ENCODE peak calls at places on chromosomes 7 and 10, in six cellular contexts. S is A549, X is GM12878, G is suprapubic skin, Y is transverse colon, W is ovary. H is an unnamed sample.

GRCh38 chr10:62079885-62080559 is 178.5 kb downstream of the ARID5B start:
- DNase-seq in S (no peak), W (no peak), Y (no peak), G (no peak), X (peak; percentile 69), H (no peak)

GRCh38 chr7:44694326-44694725 is 54.3 kb upstream of the ZMIZ2 start:
- DNase-seq in W (no peak), Y (no peak), S (no peak), G (peak; percentile 31), X (no peak), H (no peak)

GRCh38 chr7:91347288-91347687 is 83.1 kb downstream of the FZD1 start:
- DNase-seq in S (no peak), Y (no peak), W (no peak), G (no peak), X (no peak), H (no peak)

GRCh38 chr10:21372651-21373410 is 152.7 kb downstream of the SKIDA1 start:
- DNase-seq in S (peak; percentile 82), Y (peak; percentile 58), W (peak; percentile 63), G (no peak), X (peak; percentile 50), H (no peak)

GRCh38 chr10:52442576-52442975 is 128.5 kb downstream of the DKK1 start:
- DNase-seq in X (no peak), Y (no peak), G (no peak), S (no peak), W (no peak), H (no peak)

GRCh38 chr7:25549315-25549933 is 321.1 kb upstream of the NPVF start:
- DNase-seq in W (no peak), X (no peak), G (no peak), Y (no peak), S (no peak), H (no peak)

GRCh38 chr10:43045246-43045621 is 31.6 kb upstream of the RET start:
- DNase-seq in W (peak; percentile 4), G (peak; percentile 60), X (no peak), Y (no peak), S (no peak), H (no peak)

GRCh38 chr10:13162013-13162364 is 631 bp downstream of the MCM10 start:
- DNase-seq in S (peak; percentile 20), G (no peak), W (no peak), X (no peak), Y (no peak), H (no peak)

GRCh38 chr10:44253769-44254462 is 131.0 kb downstream of the CXCL12 start:
- DNase-seq in W (peak; percentile 52), Y (no peak), S (peak; percentile 8), X (no peak), G (no peak), H (no peak)

GRCh38 chr7:20513897-20514296 is 101.6 kb upstream of the ABCB5 start:
- DNase-seq in G (no peak), W (no peak), S (no peak), Y (no peak), X (no peak), H (no peak)

GRCh38 chr7:130903358-130903974 is 169.5 kb upstream of the KLF14 start:
- DNase-seq in Y (no peak), G (no peak), W (no peak), S (no peak), X (no peak), H (no peak)

GRCh38 chr7:43112941-43113621 is 634 bp downstream of the HECW1 start:
- DNase-seq in W (peak; percentile 65), Y (no peak), G (peak; percentile 59), S (peak; percentile 19), X (no peak), H (no peak)

GRCh38 chr10:43220971-43221418 is 45.9 kb downstream of the RASGEF1A start:
- DNase-seq in Y (peak; percentile 5), S (no peak), W (no peak), G (peak; percentile 34), X (peak; percentile 46), H (no peak)

GRCh38 chr7:29606830-29607229 is 43.2 kb downstream of the PRR15 start:
- DNase-seq in Y (no peak), S (no peak), G (no peak), X (no peak), W (no peak), H (no peak)

GRCh38 chr7:4833691-4834600 is 27.9 kb downstream of the PAPOLB start:
- DNase-seq in W (no peak), G (no peak), Y (no peak), S (no peak), X (no peak), H (no peak)

GRCh38 chr7:107742678-107743566 is 1.0 kb upstream of the CBLL1 start:
- DNase-seq in W (no peak), S (peak; percentile 51), Y (peak; percentile 63), X (peak; percentile 56), G (peak; percentile 76), H (peak; percentile 57)

GRCh38 chr10:4242561-4243035 is 457.6 kb upstream of the KLF6 start:
- DNase-seq in Y (no peak), W (no peak), G (no peak), X (no peak), S (no peak), H (no peak)

GRCh38 chr7:25807212-25807611 is 344.8 kb upstream of the NFE2L3 start:
- DNase-seq in W (no peak), S (no peak), X (no peak), G (no peak), Y (no peak), H (no peak)

GRCh38 chr10:114577133-114577532 is 80.9 kb downstream of the ABLIM1 start:
- DNase-seq in X (no peak), S (no peak), Y (no peak), W (no peak), G (no peak), H (no peak)

GRCh38 chr10:34696423-34696822 is 118.7 kb downstream of the PARD3 start:
- DNase-seq in S (peak; percentile 50), W (no peak), X (no peak), Y (no peak), G (no peak), H (no peak)

GRCh38 chr10:75417522-75417927 is 13.9 kb upstream of the LRMDA start:
- DNase-seq in S (no peak), G (no peak), Y (no peak), X (no peak), W (no peak), H (no peak)

GRCh38 chr7:16817536-16817935 is 12.7 kb upstream of the AGR2 start:
- DNase-seq in X (no peak), Y (no peak), G (no peak), W (no peak), S (peak; percentile 37), H (no peak)

GRCh38 chr7:123208793-123209192 is 9.0 kb upstream of the SLC13A1 start:
- DNase-seq in S (no peak), X (no peak), G (no peak), W (no peak), Y (no peak), H (no peak)

DNA sequence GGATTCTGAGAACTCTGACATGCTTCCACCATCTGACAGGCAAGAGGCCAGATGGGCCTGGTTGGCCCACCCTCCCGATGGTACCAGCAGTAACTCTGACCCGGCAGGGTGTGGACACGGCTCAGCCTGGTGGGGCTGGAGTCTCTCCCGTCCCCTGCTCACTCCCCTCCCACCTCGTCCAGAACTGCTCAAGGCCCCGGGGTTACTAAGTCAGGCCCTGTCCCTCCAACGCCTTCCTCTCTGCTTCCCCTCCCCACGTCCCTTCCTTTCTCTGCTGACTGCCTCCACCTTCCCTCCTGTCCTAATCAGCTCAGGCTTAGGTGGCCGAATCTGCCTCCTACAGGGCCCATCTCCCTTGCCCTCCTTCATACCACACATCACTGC is 12.5 kb downstream of the CALML5 start:
- DNase-seq in G (no peak), X (no peak), W (no peak), S (no peak), Y (no peak), H (no peak)
- H3K27ac ChIP-seq in G (peak overlapping the region; percentile 42), X (no peak overlapping the region), W (no peak overlapping the region), S (no peak overlapping the region), Y (peak overlapping the region; percentile 91), H (no peak overlapping the region)

GRCh38 chr7:111192614-111193053 is 101.7 kb downstream of the LRRN3 start:
- DNase-seq in X (no peak), Y (no peak), W (no peak), G (no peak), S (no peak), H (no peak)

GRCh38 chr7:111196655-111197054 is 105.7 kb downstream of the LRRN3 start:
- DNase-seq in W (no peak), X (no peak), G (no peak), S (no peak), Y (no peak), H (no peak)

GRCh38 chr7:111199643-111200042 is 108.7 kb downstream of the LRRN3 start:
- DNase-seq in G (no peak), S (no peak), W (no peak), Y (no peak), X (no peak), H (no peak)

GRCh38 chr7:111202321-111202720 is 111.4 kb downstream of the LRRN3 start:
- DNase-seq in X (no peak), Y (no peak), S (no peak), W (no peak), G (no peak), H (no peak)

DNA sequence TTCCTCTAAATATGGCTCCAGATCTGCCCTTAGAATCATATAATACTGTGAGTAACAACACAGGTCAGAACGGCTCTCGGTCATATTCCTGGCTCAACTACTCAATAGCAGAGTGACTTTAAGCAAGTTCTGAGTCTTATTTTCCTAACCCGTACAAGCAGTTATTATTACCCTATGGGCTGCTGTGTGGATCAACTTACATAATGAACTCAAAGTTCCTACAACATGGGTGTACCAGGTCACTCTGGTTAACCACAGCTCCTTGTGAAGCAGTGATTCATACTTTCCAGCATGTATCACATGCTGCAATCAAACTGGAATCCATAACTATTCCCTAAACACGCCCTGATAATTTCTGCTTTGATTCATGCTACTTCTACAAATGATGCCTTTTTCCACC is 107.3 kb downstream of the LRRN3 start:
- DNase-seq in W (no peak), G (no peak), Y (no peak), S (no peak), X (no peak), H (no peak)
- TF ChIP-seq EP300 in W (no peak), G (no peak), Y (no peak), S (no peak), X (no peak), H (no peak)

GRCh38 chr7:134630237-134630636 is 16.4 kb upstream of the BPGM start:
- DNase-seq in G (no peak), S (no peak), Y (no peak), X (no peak), W (no peak), H (no peak)
- H3K4me1 ChIP-seq in G (no peaks in the 10 kb centered on the region), S (no peaks in the 10 kb centered on the region), Y (no peaks in the 10 kb centered on the region), X (peaks cover under 1% of the 10 kb centered on the region), W (no peaks in the 10 kb centered on the region), H (no peaks in the 10 kb centered on the region)

GRCh38 chr10:7952251-7952650 is 102.2 kb upstream of the GATA3 start:
- DNase-seq in Y (no peak), X (no peak), W (no peak), G (no peak), S (no peak), H (no peak)

GRCh38 chr10:7945469-7946187 is 108.9 kb upstream of the GATA3 start:
- DNase-seq in X (no peak), W (no peak), S (no peak), Y (no peak), G (no peak), H (no peak)

GRCh38 chr10:7945025-7945424 is 109.5 kb upstream of the GATA3 start:
- DNase-seq in S (no peak), Y (no peak), G (no peak), W (no peak), X (no peak), H (no peak)

GRCh38 chr10:7950981-7951847 is 103.3 kb upstream of the GATA3 start:
- DNase-seq in Y (no peak), X (no peak), G (no peak), S (no peak), W (no peak), H (no peak)

GRCh38 chr10:7948601-7949000 is 105.9 kb upstream of the GATA3 start:
- DNase-seq in X (no peak), W (no peak), G (no peak), Y (no peak), S (no peak), H (no peak)
- H3K27ac ChIP-seq in X (no peak overlapping the region), W (no peak overlapping the region), G (no peak overlapping the region), Y (no peak overlapping the region), S (no peak overlapping the region), H (no peak overlapping the region)

H was measured in stomach.